ENCODE peak calls at places on chromosomes 2 and 18, in five cellular contexts. C is occipital lobe; W is stimulated activated CD4-positive, alpha-beta T cell treated with anti-CD3 and anti-CD28 coated beads, Interleukin-15, amount 100 ng/mL, for 1 hour; O is aorta; K is colonic mucosa. M is an unnamed sample.

GRCh38 chr2:140013556-140014270 is 1233.5 kb upstream of the NXPH2 start:
- DNase-seq in C (no peak), W (no peak), O (no peak), K (no peak), M (no peak)

GRCh38 chr2:39228413-39229209 is 15.2 kb downstream of the CDKL4 start:
- DNase-seq in C (no peak), W (no peak), O (no peak), K (no peak), M (no peak)

GRCh38 chr2:1081411-1082225 is 131.0 kb downstream of the SNTG2 start:
- DNase-seq in C (no peak), W (no peak), O (no peak), K (peak; percentile 37), M (no peak)

GRCh38 chr2:188853307-188853706 is 120.9 kb upstream of the COL3A1 start:
- DNase-seq in C (no peak), W (no peak), O (no peak), K (no peak), M (no peak)

GRCh38 chr2:165610591-165611029 is 141.1 kb downstream of the CSRNP3 start:
- DNase-seq in C (no peak), W (no peak), O (no peak), K (no peak), M (no peak)

GRCh38 chr2:83071352-83071751 is 1387.7 kb downstream of the SUCLG1 start:
- DNase-seq in C (no peak), W (no peak), O (no peak), K (no peak), M (no peak)

GRCh38 chr18:51361130-51361860 is 163.8 kb upstream of the MEX3C start:
- DNase-seq in C (no peak), W (no peak), O (no peak), K (no peak), M (no peak)

GRCh38 chr2:11990576-11990975 is 244.1 kb downstream of the LPIN1 start:
- DNase-seq in C (no peak), W (no peak), O (no peak), K (no peak), M (no peak)

GRCh38 chr18:69588301-69588700 is 187.6 kb downstream of the DOK6 start:
- DNase-seq in C (no peak), W (no peak), O (no peak), K (no peak), M (no peak)

GRCh38 chr2:233419626-233420431 is 65.5 kb downstream of the DGKD start:
- DNase-seq in C (no peak), W (peak; percentile 26), O (no peak), K (no peak), M (no peak)

GRCh38 chr18:79988079-79988924 is at the start of gene TXNL4A:
- DNase-seq in C (peak; percentile 81), W (peak; percentile 65), O (peak; percentile 93), K (peak; percentile 85), M (peak; percentile 71)

GRCh38 chr2:100031604-100032003 is 110.8 kb downstream of the AFF3 start:
- DNase-seq in C (no peak), W (no peak), O (no peak), K (no peak), M (no peak)

GRCh38 chr2:190530211-190530639 is 4.3 kb downstream of the NEMP2 start:
- DNase-seq in C (no peak), W (no peak), O (no peak), K (no peak), M (no peak)

GRCh38 chr2:31886700-31887099 is 124.1 kb downstream of the MEMO1 start:
- DNase-seq in C (no peak), W (no peak), O (no peak), K (no peak), M (no peak)

GRCh38 chr2:101627284-101628049 is 70.0 kb upstream of the MAP4K4 start:
- DNase-seq in C (no peak), W (no peak), O (no peak), K (no peak), M (no peak)

GRCh38 chr2:182240862-182241371 is 185.9 kb downstream of the PDE1A start:
- DNase-seq in C (no peak), W (no peak), O (no peak), K (peak; percentile 55), M (no peak)

GRCh38 chr2:62770629-62771028 is 65.1 kb downstream of the EHBP1 start:
- DNase-seq in C (no peak), W (no peak), O (no peak), K (no peak), M (no peak)

GRCh38 chr2:105645031-105645940 is 99.4 kb upstream of the NCK2 start:
- DNase-seq in C (no peak), W (no peak), O (no peak), K (no peak), M (no peak)

GRCh38 chr2:26243643-26244478 is 571 bp downstream of the HADHA start:
- DNase-seq in C (no peak), W (no peak), O (no peak), K (no peak), M (no peak)

GRCh38 chr2:43560231-43560547 is 35.6 kb downstream of the THADA start:
- DNase-seq in C (no peak), W (no peak), O (no peak), K (no peak), M (no peak)

GRCh38 chr2:236369606-236370005 is 105.4 kb upstream of the ASB18 start:
- DNase-seq in C (no peak), W (no peak), O (no peak), K (peak; percentile 12), M (no peak)

GRCh38 chr2:206798009-206798408 is 32.6 kb downstream of the FASTKD2 start:
- DNase-seq in C (no peak), W (no peak), O (no peak), K (no peak), M (no peak)

M was measured in activated T-helper 1 cell treated with anti-CD3 and anti-CD28 coated beads, Interleukin-2, amount 50 U/mL, for 16 hours.